ENCODE peak calls at places on chromosomes 12 and 14, in four cellular contexts. E is fibroblast of the aortic adventitia, V is RWPE2, G is left ventricle myocardium inferior. K is an unnamed sample.

GRCh38 chr12:54660320-54660962 is 12.3 kb upstream of the DCD start:
- DNase-seq in E (no peak), V (no peak), G (no peak), K (no peak)

GRCh38 chr14:64232095-64232830 is 61.9 kb downstream of the ESR2 start:
- DNase-seq in E (peak; percentile 77), V (no peak), G (no peak), K (no peak)

GRCh38 chr12:118034429-118035193 is 18.1 kb downstream of the RFC5 start:
- DNase-seq in E (peak; percentile 77), V (no peak), G (no peak), K (no peak)

GRCh38 chr12:750356-751191 is 1.8 kb upstream of the WNK1 start:
- DNase-seq in E (no peak), V (no peak), G (no peak), K (no peak)

GRCh38 chr14:34722723-34723545 is 8.5 kb upstream of the CFL2 start:
- DNase-seq in E (peak; percentile 78), V (no peak), G (no peak), K (no peak)

GRCh38 chr12:80041691-80042090 is 57.6 kb upstream of the OTOGL start:
- DNase-seq in E (peak; percentile 80), V (no peak), G (no peak), K (no peak)

GRCh38 chr12:131242741-131243496 is 289.2 kb downstream of the ADGRD1 start:
- DNase-seq in E (no peak), V (no peak), G (no peak), K (no peak)

GRCh38 chr14:69043598-69044267 is 64.6 kb upstream of the ACTN1 start:
- DNase-seq in E (peak; percentile 77), V (no peak), G (no peak), K (no peak)

GRCh38 chr14:101705733-101706508 is 55.6 kb upstream of the PPP2R5C start:
- DNase-seq in E (peak; percentile 16), V (peak; percentile 56), G (peak; percentile 73), K (no peak)

GRCh38 chr12:29807125-29807524 is 23.4 kb upstream of the TMTC1 start:
- DNase-seq in E (no peak), V (no peak), G (no peak), K (no peak)

GRCh38 chr12:46702581-46703344 is 123.0 kb downstream of the SLC38A4 start:
- DNase-seq in E (peak; percentile 84), V (peak; percentile 83), G (no peak), K (no peak)

GRCh38 chr12:83143937-83144336 is 457.2 kb downstream of the TMTC2 start:
- DNase-seq in E (no peak), V (no peak), G (no peak), K (no peak)

GRCh38 chr14:38254565-38255407 is 1.1 kb downstream of the CLEC14A start:
- DNase-seq in E (no peak), V (no peak), G (peak; percentile 16), K (no peak)

GRCh38 chr12:5568325-5568981 is 136.5 kb downstream of the NTF3 start:
- DNase-seq in E (no peak), V (no peak), G (no peak), K (no peak)

GRCh38 chr12:106956048-106956935 is 585 bp downstream of the TMEM263 start:
- DNase-seq in E (peak; percentile 86), V (peak; percentile 62), G (peak; percentile 63), K (no peak)
- TF ChIP-seq CTCF in E (peak; percentile 2), V (peak; percentile 28), G (peak; percentile 30), K (peak; percentile 48)

GRCh38 chr12:112539221-112539620 is 120.5 kb downstream of the PTPN11 start:
- DNase-seq in E (no peak), V (no peak), G (no peak), K (no peak)
- TF ChIP-seq CTCF in E (no peak), V (peak; percentile 23), G (no peak), K (peak; percentile 42)

DNA sequence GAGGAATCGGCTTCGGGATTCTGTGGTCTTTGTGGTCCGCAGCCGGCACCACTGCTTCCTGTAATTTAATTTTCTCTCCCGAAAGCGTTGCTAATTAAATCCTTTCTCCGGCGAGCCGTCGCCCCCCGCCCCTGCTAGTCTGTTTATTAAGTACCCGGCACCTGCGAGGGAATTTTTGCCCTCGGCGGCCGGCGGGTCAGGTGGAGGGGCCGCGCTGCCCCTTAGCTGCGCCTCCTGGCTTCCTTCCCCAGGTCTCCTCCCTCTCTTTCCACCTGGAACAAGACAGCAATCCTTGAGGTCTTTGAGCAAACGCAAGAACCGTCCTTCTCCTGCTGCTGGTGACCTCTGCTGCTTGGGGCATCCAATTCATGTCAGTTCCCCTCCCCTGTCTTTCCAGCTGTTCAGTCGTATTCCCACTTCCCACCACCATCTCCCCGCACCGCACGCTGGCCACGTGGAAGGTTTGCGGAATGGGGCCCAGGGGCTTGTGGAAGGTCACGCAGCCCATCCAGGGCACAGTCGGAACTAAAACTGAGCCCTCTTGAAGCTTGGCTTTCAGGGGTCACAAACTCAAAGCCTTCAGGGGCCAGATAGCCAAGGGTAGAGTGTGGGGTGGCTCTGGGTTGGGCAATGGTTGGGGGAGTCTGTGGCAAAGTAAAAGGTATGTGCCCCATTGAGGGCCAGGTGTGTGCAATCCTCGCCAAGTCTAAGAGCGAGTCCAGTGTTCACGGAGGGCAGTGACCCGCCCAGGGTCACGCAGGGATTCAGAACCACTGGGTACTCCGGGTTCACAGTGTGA is 16.1 kb downstream of the ZDHHC22 start:
- DNase-seq in E (no peak), V (no peak), G (no peak), K (no peak)
- TF ChIP-seq CTCF in E (no peak), V (peak; percentile 38), G (peak; percentile 41), K (peak; percentile 70)

GRCh38 chr14:33435911-33436310 is 497.2 kb downstream of the NPAS3 start:
- DNase-seq in E (peak; percentile 50), V (no peak), G (no peak), K (no peak)

GRCh38 chr14:33430414-33430813 is 491.7 kb downstream of the NPAS3 start:
- DNase-seq in E (no peak), V (no peak), G (no peak), K (no peak)

DNA sequence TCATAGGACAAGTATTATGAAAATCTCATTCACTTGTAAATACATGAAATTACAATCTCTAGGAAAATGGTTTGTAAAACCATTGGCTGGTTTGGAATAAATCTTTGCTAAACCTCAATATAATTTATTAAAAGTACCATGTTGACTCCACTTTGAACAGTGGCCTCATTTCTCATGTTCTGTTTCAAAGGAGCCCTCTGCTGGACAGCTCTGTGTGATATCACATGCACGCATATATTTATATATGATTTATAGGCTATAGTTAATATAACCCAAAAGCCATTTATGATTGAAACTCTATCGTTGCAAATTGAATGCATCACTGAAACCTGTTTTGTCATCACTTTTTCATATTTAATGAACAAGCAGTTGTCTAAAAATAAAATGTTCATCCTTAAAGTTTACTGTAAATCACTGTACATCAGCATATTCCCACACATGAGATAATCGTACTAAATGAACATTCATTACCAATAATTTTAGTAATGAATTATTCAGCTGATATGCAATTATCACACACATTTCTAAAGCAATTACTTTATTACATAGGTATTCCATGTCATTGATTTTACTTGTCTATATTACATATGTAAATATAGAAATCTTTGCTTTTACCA is 493.8 kb downstream of the NPAS3 start:
- DNase-seq in E (peak; percentile 56), V (no peak), G (no peak), K (no peak)
- TF ChIP-seq CTCF in E (peak; percentile 46), V (peak; percentile 85), G (peak; percentile 62), K (peak; percentile 91)

K was measured in chondrocyte.